ENCODE peak calls at places on chromosomes 11 and 22, in five cellular contexts. G is SK-N-SH, F is K562, Q is HepG2, K is GM12878. A is an unnamed sample.

GRCh38 chr11:119319702-119320592 is 3.0 kb upstream of the MCAM start:
- DNase-seq in G (no peak), F (no peak), Q (no peak), K (no peak), A (no peak)

GRCh38 chr11:20026629-20027545 is 133.4 kb downstream of the DBX1 start:
- DNase-seq in G (no peak), F (no peak), Q (no peak), K (no peak), A (peak)

GRCh38 chr11:85685820-85686459 is at the start of gene CCDC89:
- DNase-seq in G (peak), F (no peak), Q (peak), K (no peak), A (no peak)

GRCh38 chr11:46353706-46354105 is 6.4 kb downstream of the DGKZ start:
- DNase-seq in G (no peak), F (no peak), Q (no peak), K (no peak), A (no peak)

GRCh38 chr11:129237880-129238638 is 45.9 kb upstream of the ARHGAP32 start:
- DNase-seq in G (no peak), F (no peak), Q (no peak), K (no peak), A (no peak)

GRCh38 chr11:1760351-1761109 is 3.2 kb downstream of the CTSD start:
- DNase-seq in G (no peak), F (no peak), Q (no peak), K (no peak), A (no peak)

GRCh38 chr11:100689141-100689540 is 2.1 kb downstream of the ARHGAP42 start:
- DNase-seq in G (no peak), F (no peak), Q (no peak), K (no peak), A (no peak)

GRCh38 chr22:27810566-27810965 is 9.0 kb upstream of the MN1 start:
- DNase-seq in G (no peak), F (no peak), Q (peak), K (no peak), A (no peak)

DNA sequence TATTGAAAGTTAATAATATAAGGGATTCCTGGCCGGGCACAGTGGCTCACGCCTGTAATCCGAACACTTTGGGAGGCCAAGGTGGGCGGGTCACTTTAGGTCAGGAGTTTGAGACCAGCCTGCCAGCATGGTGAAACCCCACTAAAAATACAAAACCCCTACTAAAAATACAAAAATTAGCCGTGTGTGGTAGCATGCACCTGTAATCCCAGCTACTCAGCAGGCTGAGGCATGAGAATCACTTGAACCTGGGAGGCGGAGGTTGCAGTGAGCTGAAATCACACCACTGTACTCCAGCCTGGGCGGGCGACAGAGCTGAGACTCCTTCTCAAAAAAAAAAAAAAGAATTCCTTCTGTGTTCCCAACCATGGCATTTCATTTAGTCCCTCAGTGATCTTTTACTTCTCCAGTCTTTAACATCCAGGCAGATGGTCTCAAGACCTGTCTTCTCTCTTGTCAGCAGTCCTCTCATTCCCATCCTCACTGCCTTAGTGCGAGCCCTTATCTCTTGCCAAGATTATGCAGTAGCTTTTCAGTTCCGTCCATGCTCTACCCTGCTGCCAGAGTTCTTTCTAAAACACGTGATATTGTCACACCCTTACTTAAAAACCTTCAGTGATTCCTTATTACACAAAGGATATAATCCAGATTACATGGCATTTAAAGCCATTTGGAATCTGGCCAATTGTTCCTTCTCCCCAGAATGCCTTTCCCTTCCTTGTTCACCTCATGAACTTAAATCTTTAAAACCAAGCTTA is 17.9 kb downstream of the RTN3 start:
- DNase-seq in G (no peak), F (no peak), Q (no peak), K (no peak), A (no peak)
- TF ChIP-seq GABPA in G (no peak), F (no peak), Q (no peak), K (no peak), A (no peak)

GRCh38 chr22:31378123-31378522 is 21.3 kb upstream of the DRG1 start:
- DNase-seq in G (no peak), F (no peak), Q (no peak), K (no peak), A (no peak)
- TF ChIP-seq MAX in G (no peak), F (no peak), Q (no peak), K (no peak), A (no peak)

GRCh38 chr11:96339704-96340554 is 3.1 kb downstream of the MAML2 start:
- DNase-seq in G (no peak), F (no peak), Q (no peak), K (no peak), A (no peak)
- TF ChIP-seq GABPA in G (no peak), F (no peak), Q (no peak), K (no peak), A (no peak)

GRCh38 chr11:13292970-13293369 is 15.4 kb downstream of the BMAL1 start:
- DNase-seq in G (no peak), F (no peak), Q (no peak), K (no peak), A (no peak)

GRCh38 chr11:13297917-13298356 is 20.3 kb downstream of the BMAL1 start:
- DNase-seq in G (no peak), F (no peak), Q (peak), K (no peak), A (no peak)

GRCh38 chr11:13294178-13294577 is 16.6 kb downstream of the BMAL1 start:
- DNase-seq in G (no peak), F (no peak), Q (no peak), K (no peak), A (no peak)

GRCh38 chr11:13297308-13297916 is 19.8 kb downstream of the BMAL1 start:
- DNase-seq in G (no peak), F (no peak), Q (no peak), K (no peak), A (no peak)

GRCh38 chr11:13294771-13295579 is 17.4 kb downstream of the BMAL1 start:
- DNase-seq in G (no peak), F (no peak), Q (no peak), K (no peak), A (no peak)
- TF ChIP-seq MAX in G (no peak), F (no peak), Q (no peak), K (no peak), A (no peak)

GRCh38 chr11:34189191-34189590 is 83.8 kb downstream of the NAT10 start:
- DNase-seq in G (no peak), F (no peak), Q (no peak), K (no peak), A (no peak)
- TF ChIP-seq GABPA in G (no peak), F (no peak), Q (no peak), K (no peak), A (no peak)

GRCh38 chr11:69510471-69511357 is 29.3 kb downstream of the LINC01488 start:
- DNase-seq in G (no peak), F (no peak), Q (no peak), K (no peak), A (no peak)
- TF ChIP-seq MAX in G (no peak), F (no peak), Q (no peak), K (no peak), A (no peak)

GRCh38 chr22:38070250-38070921 is 13.2 kb downstream of the PICK1 start:
- DNase-seq in G (peak), F (no peak), Q (no peak), K (no peak), A (no peak)
- TF ChIP-seq GABPA in G (no peak), F (no peak), Q (no peak), K (no peak), A (no peak)

DNA sequence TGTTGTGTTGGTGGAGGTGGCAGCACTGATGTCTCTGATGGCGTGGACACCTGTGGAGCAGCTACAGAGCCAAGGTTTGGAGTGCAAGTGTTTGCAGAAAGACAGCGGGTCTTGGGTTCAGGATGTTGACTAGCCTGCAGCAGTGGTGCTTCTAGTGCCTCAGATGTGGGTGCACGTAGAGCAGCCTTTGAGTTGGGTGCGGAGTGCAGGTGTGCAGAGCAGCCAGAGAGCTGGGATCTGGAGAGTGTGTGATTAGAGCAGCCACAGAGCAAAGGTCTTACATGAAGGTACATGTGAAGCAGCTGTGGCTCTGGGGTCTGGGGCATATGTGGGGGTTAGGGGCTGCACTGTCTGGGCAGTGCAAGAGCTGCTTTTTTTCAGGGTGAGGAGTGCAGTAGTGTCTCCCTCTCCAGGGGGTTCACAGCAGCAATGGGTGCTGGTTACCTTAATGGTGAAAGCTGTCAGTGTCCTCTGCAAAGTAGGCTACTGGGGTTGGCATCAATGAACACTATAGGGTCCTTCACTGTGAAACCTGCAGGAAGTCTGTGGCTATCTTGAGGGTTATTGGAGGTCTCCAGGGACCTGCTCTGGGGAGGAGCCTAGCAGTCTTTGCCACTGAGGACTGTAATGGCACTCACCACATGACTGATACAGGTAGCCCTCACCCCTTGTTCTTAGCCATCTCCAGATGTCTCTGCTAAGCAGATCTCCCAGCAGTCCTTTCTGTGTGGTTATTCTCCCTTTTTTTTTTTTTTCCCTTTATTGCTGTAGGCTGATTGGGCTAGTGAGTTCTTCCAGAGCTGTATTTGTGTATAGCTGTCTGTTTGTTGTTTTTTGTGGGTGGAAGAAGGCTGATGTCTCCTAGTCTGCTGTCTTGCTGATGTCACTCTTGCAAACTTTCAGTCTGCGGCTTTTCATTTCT is 14.3 kb downstream of the BIRC2 start:
- DNase-seq in G (no peak), F (no peak), Q (no peak), K (peak), A (no peak)
- TF ChIP-seq MAX in G (no peak), F (no peak), Q (no peak), K (no peak), A (no peak)

GRCh38 chr11:7621554-7621953 is 51.7 kb downstream of the CYB5R2 start:
- DNase-seq in G (no peak), F (no peak), Q (no peak), K (no peak), A (no peak)
- TF ChIP-seq GABPA in G (no peak), F (no peak), Q (no peak), K (no peak), A (no peak)

GRCh38 chr11:60941371-60942119 is 10.4 kb downstream of the SLC15A3 start:
- DNase-seq in G (no peak), F (no peak), Q (no peak), K (no peak), A (no peak)
- TF ChIP-seq MAX in G (no peak), F (no peak), Q (no peak), K (no peak), A (no peak)